ENCODE peak calls at places on chromosomes 13 and 19, in four cellular contexts. N is aorta, O is testis, U is H9. L is an unnamed sample.
A peak's percentile ranks its signal among the peaks of the same experiment; 100 is the strongest.

GRCh38 chr19:4811328-4812131 is 20.0 kb downstream of the TICAM1 start:
- DNase-seq in N (peak; percentile 96), O (peak; percentile 89), U (peak; percentile 91), L (peak; percentile 90)

GRCh38 chr13:76250211-76250610 is 614.1 kb downstream of the LMO7 start:
- DNase-seq in N (no peak), O (no peak), U (no peak), L (no peak)

GRCh38 chr13:37534181-37534580 is 64.4 kb downstream of the POSTN start:
- DNase-seq in N (no peak), O (no peak), U (no peak), L (no peak)

GRCh38 chr19:19406878-19407639 is 1.6 kb downstream of the GATAD2A start:
- DNase-seq in N (no peak), O (peak; percentile 68), U (no peak), L (peak; percentile 34)

GRCh38 chr13:50740052-50740741 is 103.3 kb downstream of the DLEU7 start:
- DNase-seq in N (no peak), O (no peak), U (no peak), L (no peak)

GRCh38 chr13:71015021-71015420 is 852.0 kb downstream of the DACH1 start:
- DNase-seq in N (no peak), O (no peak), U (no peak), L (no peak)

GRCh38 chr19:1606138-1606651 is 933 bp upstream of the UQCR11 start:
- DNase-seq in N (no peak), O (no peak), U (no peak), L (no peak)

GRCh38 chr19:50252111-50252886 is 48.9 kb downstream of the MYH14 start:
- DNase-seq in N (no peak), O (peak; percentile 68), U (peak; percentile 73), L (no peak)

GRCh38 chr13:98879965-98880364 is 97.9 kb downstream of the DOCK9 start:
- DNase-seq in N (no peak), O (no peak), U (no peak), L (no peak)

GRCh38 chr19:41951686-41952172 is 7.4 kb downstream of the RABAC1 start:
- DNase-seq in N (peak; percentile 94), O (peak; percentile 82), U (peak; percentile 88), L (peak; percentile 69)

GRCh38 chr13:105276571-105276970 is 1258.9 kb downstream of the EFNB2 start:
- DNase-seq in N (no peak), O (no peak), U (no peak), L (no peak)

GRCh38 chr19:41273076-41273475 is 8.9 kb downstream of the HNRNPUL1 start:
- DNase-seq in N (no peak), O (no peak), U (no peak), L (no peak)

GRCh38 chr13:67048793-67049150 is 181.4 kb downstream of the PCDH9 start:
- DNase-seq in N (no peak), O (no peak), U (no peak), L (no peak)

GRCh38 chr19:23996549-23996948 is 81.9 kb downstream of the ZNF726 start:
- DNase-seq in N (no peak), O (peak; percentile 17), U (peak; percentile 28), L (no peak)

GRCh38 chr13:60260440-60260839 is 96.7 kb upstream of the DIAPH3 start:
- DNase-seq in N (no peak), O (no peak), U (peak; percentile 63), L (no peak)

GRCh38 chr19:47195462-47195861 is 35.5 kb downstream of the BBC3 start:
- DNase-seq in N (no peak), O (no peak), U (no peak), L (no peak)

GRCh38 chr19:3743486-3743885 is 18.0 kb downstream of the APBA3 start:
- DNase-seq in N (no peak), O (no peak), U (no peak), L (no peak)

DNA sequence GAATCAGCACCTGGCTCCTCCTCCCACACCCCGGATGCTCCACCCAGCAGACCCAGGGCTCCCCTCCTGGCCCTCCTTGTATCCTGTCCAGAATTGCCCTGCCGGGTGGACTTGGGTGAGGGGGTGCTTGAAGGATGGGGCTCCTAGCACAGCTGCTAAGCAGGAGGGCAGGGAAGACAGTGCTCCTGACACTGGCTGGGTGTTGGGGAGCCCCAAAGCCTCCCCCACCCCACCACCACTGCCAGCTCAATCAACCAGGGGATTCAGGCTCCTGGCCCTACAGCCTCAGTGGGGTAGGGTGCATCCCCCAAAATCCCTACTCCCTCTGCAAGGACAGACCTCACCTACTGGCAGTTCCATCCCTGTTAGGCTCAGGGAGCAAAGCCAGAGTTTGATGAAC is 2.6 kb upstream of the CYP4F11 start:
- DNase-seq in N (no peak), O (no peak), U (no peak), L (no peak)
- H3K9me3 ChIP-seq in N (peaks cover 2% of the 10 kb centered on the region), O (no peaks in the 10 kb centered on the region), U (peaks cover 76% of the 10 kb centered on the region), L (no peaks in the 10 kb centered on the region)

DNA sequence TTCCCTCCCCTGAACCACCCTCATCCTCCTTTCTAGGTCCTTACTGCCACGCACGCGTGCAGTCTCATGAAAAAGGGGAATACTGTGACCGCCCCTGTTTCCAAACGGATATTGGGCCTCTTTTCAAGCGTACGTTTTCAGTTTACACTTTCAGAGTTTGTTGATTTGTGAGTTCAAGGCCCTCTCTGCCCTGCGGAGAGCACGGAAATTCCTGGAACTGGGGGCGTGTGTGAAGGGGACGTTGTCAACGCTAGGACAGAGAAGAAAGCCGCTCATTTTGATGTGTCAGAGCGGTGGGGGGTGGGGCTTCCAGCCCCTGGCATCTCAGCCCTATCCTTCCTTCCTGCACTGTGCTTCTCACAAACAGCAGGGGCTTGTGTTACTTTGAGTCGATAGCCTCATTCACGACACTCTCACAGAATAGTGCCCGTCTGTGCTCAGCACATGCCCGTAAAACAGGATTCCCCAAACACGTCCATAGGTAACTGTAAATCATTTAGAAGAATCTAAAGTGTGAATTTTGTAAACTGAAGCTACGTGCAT is 137.6 kb upstream of the PEG3 start:
- DNase-seq in N (no peak), O (peak; percentile 43), U (no peak), L (no peak)
- H3K9me3 ChIP-seq in N (peaks cover 2% of the 10 kb centered on the region), O (no peaks in the 10 kb centered on the region), U (peaks cover 90% of the 10 kb centered on the region), L (no peaks in the 10 kb centered on the region)

DNA sequence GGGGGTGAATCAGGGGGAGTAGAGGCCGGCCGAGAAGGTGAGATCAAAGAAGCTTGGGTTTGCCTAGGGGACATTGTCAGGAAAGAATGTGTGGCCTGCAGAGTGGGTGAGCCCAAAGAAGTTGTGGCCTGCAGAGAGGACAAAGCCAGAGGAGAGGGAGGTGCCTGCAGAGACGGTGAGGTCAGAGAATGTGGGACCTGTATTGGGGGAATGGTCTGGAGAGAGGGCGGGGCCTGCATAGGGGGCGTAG is 3.0 kb downstream of the PRR36 start:
- DNase-seq in N (no peak), O (no peak), U (no peak), L (no peak)
- H3K9me3 ChIP-seq in N (no peaks in the 10 kb centered on the region), O (no peaks in the 10 kb centered on the region), U (no peaks in the 10 kb centered on the region), L (no peaks in the 10 kb centered on the region)

GRCh38 chr19:55923556-55923955 is 8.6 kb downstream of the NLRP13 start:
- DNase-seq in N (no peak), O (no peak), U (no peak), L (no peak)
- H3K9me3 ChIP-seq in N (peaks cover 1% of the 10 kb centered on the region), O (no peaks in the 10 kb centered on the region), U (peaks cover 71% of the 10 kb centered on the region), L (no peaks in the 10 kb centered on the region)